ENCODE peak calls at places on chromosomes 2 and 18, in ten cellular contexts. U is fibroblast of pulmonary artery; N is CD4-positive, CD25-positive, alpha-beta regulatory T cell; M is heart right ventricle; P is BE2C; B is prostate gland; G is PC-3; F is trophoblast cell; V is astrocyte; I is upper lobe of right lung. C is an unnamed sample.

GRCh38 chr18:38898167-38898566 is 1332.6 kb upstream of the CELF4 start:
- DNase-seq in U (no peak), N (no peak), M (no peak), P (no peak), B (no peak), G (no peak), F (no peak), V (no peak), I (no peak), C (no peak)

GRCh38 chr2:73937103-73937885 is 10.6 kb downstream of the DGUOK start:
- DNase-seq in U (no peak), N (no peak), M (no peak), P (no peak), B (no peak), G (no peak), F (peak; percentile 83), V (peak; percentile 84), I (no peak), C (no peak)

GRCh38 chr2:215950009-215950408 is 63.3 kb downstream of the MREG start:
- DNase-seq in U (peak; percentile 64), N (no peak), M (no peak), P (no peak), B (no peak), G (peak; percentile 81), F (peak; percentile 72), V (peak; percentile 39), I (no peak), C (no peak)

GRCh38 chr2:224518806-224519580 is 66.2 kb downstream of the CUL3 start:
- DNase-seq in U (peak; percentile 69), N (no peak), M (no peak), P (no peak), B (no peak), G (peak; percentile 49), F (peak; percentile 89), V (peak; percentile 83), I (no peak), C (no peak)

GRCh38 chr2:128319457-128319772 is 747 bp upstream of the HS6ST1 start:
- DNase-seq in U (no peak), N (no peak), M (no peak), P (no peak), B (no peak), G (no peak), F (no peak), V (no peak), I (no peak), C (no peak)

GRCh38 chr2:11796190-11797171 is 50.0 kb downstream of the LPIN1 start:
- DNase-seq in U (no peak), N (no peak), M (no peak), P (no peak), B (no peak), G (no peak), F (no peak), V (peak; percentile 8), I (no peak), C (no peak)

GRCh38 chr18:49725809-49726514 is 87.4 kb downstream of the ACAA2 start:
- DNase-seq in U (peak; percentile 100), N (no peak), M (peak; percentile 49), P (peak; percentile 39), B (no peak), G (peak; percentile 9), F (peak; percentile 36), V (peak; percentile 99), I (no peak), C (no peak)

GRCh38 chr2:1491751-1492150 is 78.5 kb downstream of the TPO start:
- DNase-seq in U (no peak), N (no peak), M (no peak), P (no peak), B (no peak), G (no peak), F (no peak), V (no peak), I (peak; percentile 54), C (no peak)

GRCh38 chr2:116724550-116724949 is 1089.9 kb upstream of the DDX18 start:
- DNase-seq in U (peak; percentile 2), N (no peak), M (no peak), P (no peak), B (no peak), G (no peak), F (no peak), V (peak; percentile 4), I (no peak), C (no peak)

GRCh38 chr2:27705851-27706622 is 42.3 kb downstream of the SLC4A1AP start:
- DNase-seq in U (peak; percentile 98), N (no peak), M (peak; percentile 27), P (no peak), B (peak; percentile 90), G (peak; percentile 92), F (peak; percentile 10), V (peak; percentile 100), I (no peak), C (peak; percentile 65)

GRCh38 chr2:235981629-235982028 is 186.6 kb downstream of the GBX2 start:
- DNase-seq in U (no peak), N (no peak), M (no peak), P (no peak), B (no peak), G (no peak), F (no peak), V (no peak), I (no peak), C (no peak)

GRCh38 chr2:222268311-222268980 is 30.4 kb downstream of the PAX3 start:
- DNase-seq in U (no peak), N (no peak), M (no peak), P (no peak), B (no peak), G (no peak), F (no peak), V (no peak), I (no peak), C (no peak)
- H3K4me3 ChIP-seq in U (no peak overlapping the region), N (no peak overlapping the region), M (no peak overlapping the region), P (no peak overlapping the region), B (no peak overlapping the region), G (no peak overlapping the region), F (no peak overlapping the region), V (no peak overlapping the region), I (no peak overlapping the region), C (no peak overlapping the region)

DNA sequence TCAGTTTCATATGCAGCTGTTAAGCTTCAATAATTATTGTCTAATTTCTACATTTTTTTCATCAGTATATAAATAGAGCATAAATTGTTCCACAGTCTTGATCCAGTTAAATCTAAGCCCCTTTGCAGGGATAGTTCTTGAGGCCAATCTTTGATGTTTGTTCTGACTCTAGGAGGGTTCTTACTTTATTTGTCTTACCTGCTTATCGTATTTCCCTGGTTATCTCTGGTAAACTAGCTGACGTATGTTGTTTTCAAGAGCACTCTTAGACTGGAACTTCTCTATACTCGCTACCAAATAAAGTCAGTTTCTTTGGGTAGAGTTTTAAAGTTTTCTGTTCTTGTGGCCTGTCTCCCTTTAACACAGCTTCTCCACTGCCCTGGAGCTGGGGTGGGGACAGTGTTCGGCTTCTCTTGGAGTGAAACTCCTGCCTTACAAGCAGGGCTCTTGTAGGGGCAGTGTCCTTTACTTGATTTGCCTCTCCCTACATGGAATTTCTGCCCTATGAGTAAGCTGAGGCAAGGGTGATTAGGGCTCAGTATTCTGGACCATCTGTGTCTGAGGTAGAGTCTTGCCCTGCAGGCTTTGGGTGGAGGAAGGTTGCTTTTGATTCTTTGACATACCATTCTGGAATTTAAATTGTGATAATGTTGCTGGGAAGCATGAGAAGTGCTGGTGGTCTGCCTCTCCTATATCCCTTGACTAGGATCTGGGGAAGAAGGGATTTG is 90.3 kb downstream of the PTPN4 start:
- DNase-seq in U (no peak), N (no peak), M (no peak), P (no peak), B (no peak), G (no peak), F (peak; percentile 67), V (no peak), I (no peak), C (no peak)
- H3K4me3 ChIP-seq in U (no peak overlapping the region), N (no peak overlapping the region), M (no peak overlapping the region), P (no peak overlapping the region), B (no peak overlapping the region), G (no peak overlapping the region), F (no peak overlapping the region), V (no peak overlapping the region), I (no peak overlapping the region), C (no peak overlapping the region)

DNA sequence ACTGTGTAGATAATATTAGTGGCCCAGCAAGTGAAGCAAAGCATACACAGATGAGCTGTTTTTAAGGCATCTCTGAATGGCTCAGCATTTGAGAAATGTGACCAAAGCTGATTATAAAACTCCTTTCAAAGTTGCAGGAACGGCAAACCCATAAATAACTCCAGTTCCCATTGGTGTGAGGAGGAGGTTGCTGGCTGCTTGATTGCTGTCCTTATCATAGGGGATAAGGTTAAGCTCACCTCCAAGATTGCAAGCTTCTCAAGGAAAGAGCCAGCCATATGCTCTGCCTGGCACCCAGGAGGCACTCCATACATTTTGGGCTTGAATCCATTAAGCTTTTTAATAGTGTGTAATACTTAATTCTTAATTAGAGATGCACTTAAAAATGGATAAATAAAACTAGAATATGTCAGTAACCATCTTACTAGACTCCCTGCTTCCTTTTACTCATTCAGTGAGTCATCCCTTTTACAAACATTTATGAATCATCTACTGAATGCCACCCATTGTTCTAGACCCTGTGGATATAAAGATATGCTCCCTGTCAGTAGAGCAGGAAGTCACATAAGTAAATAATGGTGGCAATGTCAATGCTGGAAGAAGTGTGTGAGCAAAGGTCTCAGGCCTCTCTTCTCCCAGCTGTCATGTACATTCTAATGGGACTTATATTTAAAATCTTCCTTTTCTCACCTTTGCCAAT is 99.3 kb downstream of the SPATS2L start:
- DNase-seq in U (peak; percentile 87), N (no peak), M (no peak), P (no peak), B (peak; percentile 57), G (peak; percentile 96), F (peak; percentile 78), V (peak; percentile 95), I (no peak), C (no peak)
- H3K4me3 ChIP-seq in U (peak overlapping the region; percentile 21), N (no peak overlapping the region), M (no peak overlapping the region), P (no peak overlapping the region), B (no peak overlapping the region), G (peak overlapping the region; percentile 51), F (no peak overlapping the region), V (peak overlapping the region; percentile 35), I (no peak overlapping the region), C (no peak overlapping the region)

GRCh38 chr18:77098554-77099174 is 33.9 kb downstream of the MBP start:
- DNase-seq in U (no peak), N (no peak), M (no peak), P (no peak), B (no peak), G (no peak), F (peak; percentile 19), V (no peak), I (no peak), C (no peak)

GRCh38 chr18:77102246-77103040 is 30.1 kb downstream of the MBP start:
- DNase-seq in U (peak; percentile 72), N (no peak), M (no peak), P (no peak), B (no peak), G (peak; percentile 46), F (no peak), V (peak; percentile 91), I (no peak), C (no peak)

GRCh38 chr18:77099501-77100370 is 32.8 kb downstream of the MBP start:
- DNase-seq in U (no peak), N (peak; percentile 15), M (no peak), P (no peak), B (no peak), G (no peak), F (no peak), V (no peak), I (no peak), C (no peak)

GRCh38 chr18:77101410-77102245 is 31.0 kb downstream of the MBP start:
- DNase-seq in U (peak; percentile 97), N (peak; percentile 25), M (peak; percentile 66), P (no peak), B (no peak), G (peak; percentile 95), F (peak; percentile 81), V (peak; percentile 97), I (peak; percentile 85), C (peak; percentile 88)

GRCh38 chr18:77100751-77101355 is 31.7 kb downstream of the MBP start:
- DNase-seq in U (no peak), N (peak; percentile 19), M (no peak), P (no peak), B (no peak), G (peak; percentile 44), F (peak; percentile 40), V (no peak), I (no peak), C (no peak)
- H3K4me3 ChIP-seq in U (peak overlapping the region; percentile 26), N (peak overlapping the region; percentile 66), M (no peak overlapping the region), P (no peak overlapping the region), B (no peak overlapping the region), G (peak overlapping the region; percentile 46), F (no peak overlapping the region), V (no peak overlapping the region), I (no peak overlapping the region), C (no peak overlapping the region)